ENCODE peak calls at places on chromosomes 7 and 10, in four cellular contexts. L, J, I and Z are unnamed samples.

GRCh38 chr10:18140149-18140956 is at the start of gene CACNB2:
- DNase-seq in L (no peak), J (peak; percentile 70), I (no peak), Z (peak; percentile 82)

GRCh38 chr7:138863931-138864330 is 65.9 kb upstream of the ATP6V0A4 start:
- DNase-seq in L (no peak), J (no peak), I (no peak), Z (no peak)

GRCh38 chr10:25522946-25523608 is 348.3 kb downstream of the GPR158 start:
- DNase-seq in L (no peak), J (no peak), I (no peak), Z (peak; percentile 31)

GRCh38 chr7:36749282-36749960 is 25.1 kb upstream of the AOAH start:
- DNase-seq in L (no peak), J (peak; percentile 62), I (no peak), Z (no peak)

GRCh38 chr10:43998021-43998809 is 349.5 kb upstream of the ZNF32 start:
- DNase-seq in L (no peak), J (no peak), I (no peak), Z (no peak)

GRCh38 chr10:88071814-88072380 is 208.5 kb downstream of the PTEN start:
- DNase-seq in L (no peak), J (no peak), I (no peak), Z (no peak)

GRCh38 chr7:3955751-3956696 is 655.0 kb downstream of the SDK1 start:
- DNase-seq in L (no peak), J (peak; percentile 37), I (no peak), Z (peak; percentile 63)

GRCh38 chr7:151383638-151384351 is 26.0 kb downstream of the WDR86 start:
- DNase-seq in L (no peak), J (no peak), I (no peak), Z (no peak)

GRCh38 chr7:106064836-106065559 is 47.1 kb downstream of the SYPL1 start:
- DNase-seq in L (peak; percentile 95), J (peak; percentile 87), I (no peak), Z (peak; percentile 90)

GRCh38 chr10:133520193-133520738 is 6.9 kb upstream of the CYP2E1 start:
- DNase-seq in L (peak; percentile 65), J (no peak), I (peak; percentile 80), Z (peak; percentile 84)

GRCh38 chr7:51457079-51457478 is 140.5 kb upstream of the COBL start:
- DNase-seq in L (no peak), J (no peak), I (no peak), Z (no peak)

GRCh38 chr7:69962077-69962855 is 364.0 kb downstream of the AUTS2 start:
- DNase-seq in L (peak; percentile 15), J (peak; percentile 19), I (no peak), Z (peak; percentile 87)

GRCh38 chr10:35236739-35237138 is 99.6 kb upstream of the CCNY start:
- DNase-seq in L (no peak), J (peak; percentile 37), I (no peak), Z (no peak)

GRCh38 chr7:106840342-106840741 is 24.7 kb upstream of the PIK3CG start:
- DNase-seq in L (no peak), J (no peak), I (no peak), Z (no peak)

GRCh38 chr7:140881507-140882228 is 43.1 kb downstream of the BRAF start:
- DNase-seq in L (no peak), J (no peak), I (no peak), Z (no peak)

GRCh38 chr10:100735345-100736143 is 9.8 kb upstream of the PAX2 start:
- DNase-seq in L (no peak), J (no peak), I (no peak), Z (no peak)

GRCh38 chr10:15725603-15726002 is 5.9 kb upstream of the ITGA8 start:
- DNase-seq in L (no peak), J (peak; percentile 71), I (no peak), Z (no peak)

GRCh38 chr7:137832382-137832781 is 14.4 kb downstream of the DGKI start:
- DNase-seq in L (no peak), J (no peak), I (no peak), Z (no peak)

GRCh38 chr10:124671486-124672075 is 72.6 kb downstream of the FAM53B start:
- DNase-seq in L (peak; percentile 87), J (peak; percentile 39), I (no peak), Z (peak; percentile 40)

GRCh38 chr7:142375710-142376313 is 118.0 kb upstream of the PRSS58 start:
- DNase-seq in L (peak; percentile 55), J (peak; percentile 38), I (no peak), Z (peak; percentile 81)

GRCh38 chr10:133141963-133142350 is 18.1 kb upstream of the KNDC1 start:
- DNase-seq in L (no peak), J (no peak), I (no peak), Z (no peak)

GRCh38 chr10:74704629-74705360 is 121.6 kb upstream of the KAT6B start:
- DNase-seq in L (no peak), J (no peak), I (no peak), Z (no peak)

GRCh38 chr10:96439655-96440217 is 74.0 kb downstream of the TLL2 start:
- DNase-seq in L (no peak), J (no peak), I (no peak), Z (no peak)

GRCh38 chr10:119518176-119518575 is 24.3 kb downstream of the RGS10 start:
- DNase-seq in L (no peak), J (no peak), I (no peak), Z (no peak)

GRCh38 chr10:68208424-68209042 is 23.4 kb downstream of the ATOH7 start:
- DNase-seq in L (no peak), J (peak; percentile 80), I (no peak), Z (peak; percentile 23)

GRCh38 chr7:155965010-155965409 is 152.7 kb upstream of the SHH start:
- DNase-seq in L (no peak), J (no peak), I (no peak), Z (no peak)

GRCh38 chr10:132516771-132517725 is 20.5 kb upstream of the INPP5A start:
- DNase-seq in L (peak; percentile 97), J (peak; percentile 95), I (no peak), Z (peak; percentile 94)

GRCh38 chr7:102927303-102927933 is 14.6 kb downstream of the LRRC17 start:
- DNase-seq in L (no peak), J (no peak), I (no peak), Z (no peak)

GRCh38 chr7:47153076-47153475 is 428.8 kb downstream of the TNS3 start:
- DNase-seq in L (no peak), J (peak; percentile 70), I (no peak), Z (no peak)

GRCh38 chr10:23505797-23506465 is 67.1 kb downstream of the OTUD1 start:
- DNase-seq in L (no peak), J (no peak), I (no peak), Z (no peak)
- H3K4me1 ChIP-seq in L (no peaks in the 10 kb centered on the region), J (no peaks in the 10 kb centered on the region), I (no peaks in the 10 kb centered on the region), Z (no peaks in the 10 kb centered on the region)

GRCh38 chr10:80166581-80167470 is 34.3 kb downstream of the PLAC9 start:
- DNase-seq in L (no peak), J (no peak), I (no peak), Z (no peak)
- H3K36me3 ChIP-seq in L (peaks cover 47% of the 10 kb centered on the region), J (no peaks in the 10 kb centered on the region), I (peaks cover 47% of the 10 kb centered on the region), Z (peaks cover 29% of the 10 kb centered on the region)

DNA sequence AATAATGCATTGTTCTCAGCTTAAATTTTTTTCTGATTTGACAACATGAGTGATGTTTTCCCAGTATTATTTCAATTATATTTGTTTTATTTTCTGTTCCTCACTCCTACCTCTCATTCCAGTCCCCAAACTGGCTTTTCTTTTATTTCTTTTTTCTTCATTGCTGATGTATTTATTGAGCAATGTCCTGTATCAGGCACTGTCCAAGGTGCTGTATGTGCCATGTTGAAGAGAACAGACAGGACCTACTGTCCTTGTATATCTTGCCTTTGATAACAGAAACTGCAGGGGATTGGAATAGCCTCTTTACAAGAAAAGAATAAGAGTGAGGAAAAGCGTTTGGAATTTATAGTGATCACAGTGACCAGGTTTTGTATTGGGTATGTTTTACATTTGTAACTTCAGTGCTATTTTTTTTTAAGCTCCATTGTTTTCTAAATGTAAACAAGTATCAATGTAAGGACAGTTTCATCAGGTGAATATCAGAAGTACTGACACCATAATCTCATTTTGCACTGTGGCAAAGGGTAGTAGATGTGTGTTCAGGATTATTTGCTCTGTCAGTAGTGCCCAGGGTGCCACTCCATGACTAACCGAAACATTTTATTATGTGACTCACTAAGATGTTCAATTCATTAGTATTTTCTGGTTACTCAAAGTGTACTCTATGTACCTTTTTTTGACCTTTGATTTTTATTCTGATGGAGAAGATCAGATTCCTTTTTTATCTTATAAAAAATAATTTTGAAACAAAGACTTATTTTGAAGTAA is 15.6 kb upstream of the CLDN12 start:
- DNase-seq in L (no peak), J (no peak), I (no peak), Z (no peak)
- H3K4me3 ChIP-seq in L (no peak overlapping the region), J (no peak overlapping the region), I (no peak overlapping the region), Z (no peak overlapping the region)

GRCh38 chr7:256981-257646 is 32.9 kb upstream of the FOXL3 start:
- DNase-seq in L (no peak), J (no peak), I (no peak), Z (no peak)

GRCh38 chr7:254337-255037 is 35.5 kb upstream of the FOXL3 start:
- DNase-seq in L (no peak), J (no peak), I (no peak), Z (no peak)

GRCh38 chr7:255038-255435 is 34.9 kb upstream of the FOXL3 start:
- DNase-seq in L (no peak), J (no peak), I (no peak), Z (no peak)

GRCh38 chr7:256461-256940 is 33.5 kb upstream of the FOXL3 start:
- DNase-seq in L (no peak), J (no peak), I (no peak), Z (no peak)

GRCh38 chr7:255721-256361 is 34.1 kb upstream of the FOXL3 start:
- DNase-seq in L (no peak), J (no peak), I (no peak), Z (no peak)
- H3K4me1 ChIP-seq in L (peaks cover 4% of the 10 kb centered on the region), J (no peaks in the 10 kb centered on the region), I (no peaks in the 10 kb centered on the region), Z (no peaks in the 10 kb centered on the region)

DNA sequence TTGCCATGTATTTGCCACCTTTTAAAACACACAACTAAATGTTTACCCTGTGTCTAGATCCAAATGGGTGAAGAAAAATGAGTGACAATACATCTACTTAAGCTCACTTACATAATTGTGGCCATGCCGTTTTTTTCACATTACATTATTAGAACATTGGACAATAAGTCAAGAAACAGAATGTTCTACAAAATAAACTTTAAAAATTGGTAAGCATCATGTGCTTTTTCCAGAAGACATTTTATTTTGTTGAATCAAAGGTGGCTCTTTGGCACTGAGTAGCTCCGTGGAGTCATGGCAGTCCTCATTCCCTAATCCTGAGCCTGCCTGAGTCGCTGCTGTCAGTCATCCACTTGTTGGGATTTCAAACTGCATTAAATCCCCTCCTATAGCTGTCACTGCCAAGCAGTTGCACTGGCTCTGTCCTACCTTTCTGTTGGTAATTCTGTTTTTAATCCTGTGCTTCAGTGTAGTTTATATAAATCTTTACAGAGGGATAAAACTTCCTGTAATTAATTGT is 32.3 kb downstream of the CAV1 start:
- DNase-seq in L (no peak), J (no peak), I (no peak), Z (no peak)
- H3K36me3 ChIP-seq in L (no peaks in the 10 kb centered on the region), J (no peaks in the 10 kb centered on the region), I (no peaks in the 10 kb centered on the region), Z (peaks cover 10% of the 10 kb centered on the region)

GRCh38 chr10:113550365-113550764 is 2.5 kb upstream of the HABP2 start:
- DNase-seq in L (no peak), J (no peak), I (no peak), Z (peak; percentile 38)

GRCh38 chr10:113554214-113554613 is 1.4 kb downstream of the HABP2 start:
- DNase-seq in L (no peak), J (no peak), I (no peak), Z (no peak)

GRCh38 chr10:113552014-113552413 is 839 bp upstream of the HABP2 start:
- DNase-seq in L (no peak), J (no peak), I (no peak), Z (no peak)

GRCh38 chr10:113553149-113553548 is 296 bp downstream of the HABP2 start:
- DNase-seq in L (no peak), J (no peak), I (no peak), Z (no peak)

GRCh38 chr10:113552723-113553122 is at the start of gene HABP2:
- DNase-seq in L (no peak), J (peak; percentile 59), I (no peak), Z (no peak)
- H3K4me3 ChIP-seq in L (no peak within 1 kb of the TSS), J (peak within 1 kb of the TSS; percentile 2), I (no peak within 1 kb of the TSS), Z (no peak within 1 kb of the TSS)